ENCODE peak calls at places on chromosomes 12 and 14, in six cellular contexts. J is pancreas; L is OCI-LY7; A is RWPE2; M is CD4-positive, alpha-beta T cell; T is body of pancreas. H is an unnamed sample.

GRCh38 chr12:47017901-47018479 is 61.4 kb upstream of the PCED1B start:
- DNase-seq in J (no peak), L (no peak), A (peak), M (no peak), T (no peak), H (no peak)

GRCh38 chr12:55931780-55932545 is 1.0 kb downstream of the DGKA start:
- DNase-seq in J (peak), L (peak), A (no peak), M (peak), T (peak), H (no peak)

GRCh38 chr12:120689397-120690082 is 2.6 kb downstream of the MLEC start:
- DNase-seq in J (no peak), L (no peak), A (no peak), M (no peak), T (no peak), H (no peak)

GRCh38 chr12:23055004-23055403 is 430.0 kb downstream of the ETNK1 start:
- DNase-seq in J (no peak), L (peak), A (no peak), M (no peak), T (peak), H (no peak)

GRCh38 chr14:48580692-48581091 is 905.3 kb upstream of the MDGA2 start:
- DNase-seq in J (no peak), L (no peak), A (no peak), M (no peak), T (no peak), H (no peak)

GRCh38 chr14:50059773-50060629 is 56.4 kb downstream of the VCPKMT start:
- DNase-seq in J (no peak), L (no peak), A (no peak), M (no peak), T (no peak), H (no peak)

GRCh38 chr14:68665116-68665515 is 127.8 kb downstream of the ZFP36L1 start:
- DNase-seq in J (no peak), L (no peak), A (no peak), M (no peak), T (no peak), H (no peak)

GRCh38 chr12:126772171-126772864 is 1494.7 kb upstream of the TMEM132C start:
- DNase-seq in J (no peak), L (no peak), A (no peak), M (no peak), T (peak), H (no peak)

GRCh38 chr12:57479376-57480115 is at the start of gene ARHGAP9:
- DNase-seq in J (no peak), L (peak), A (no peak), M (peak), T (no peak), H (no peak)

GRCh38 chr14:102545461-102546265 is 36.1 kb upstream of the ANKRD9 start:
- DNase-seq in J (no peak), L (no peak), A (no peak), M (no peak), T (no peak), H (no peak)

GRCh38 chr12:80598004-80598606 is 109.3 kb upstream of the MYF6 start:
- DNase-seq in J (no peak), L (peak), A (peak), M (no peak), T (peak), H (no peak)

GRCh38 chr14:83294941-83295340 is 1761.3 kb upstream of the SEL1L start:
- DNase-seq in J (no peak), L (no peak), A (no peak), M (no peak), T (no peak), H (no peak)

GRCh38 chr12:32847287-32847686 is 49.3 kb downstream of the PKP2 start:
- DNase-seq in J (no peak), L (no peak), A (no peak), M (no peak), T (no peak), H (no peak)

GRCh38 chr14:91252901-91253794 is 8.6 kb upstream of the GPR68 start:
- DNase-seq in J (peak), L (peak), A (no peak), M (peak), T (no peak), H (no peak)

GRCh38 chr12:98997-99396 is 32.4 kb downstream of the IQSEC3 start:
- DNase-seq in J (no peak), L (no peak), A (no peak), M (no peak), T (no peak), H (no peak)

GRCh38 chr14:73227812-73228781 is 9.2 kb upstream of the PAPLN start:
- DNase-seq in J (peak), L (no peak), A (no peak), M (no peak), T (peak), H (no peak)

GRCh38 chr12:12403264-12404248 is 46.7 kb downstream of the BORCS5 start:
- DNase-seq in J (no peak), L (no peak), A (no peak), M (no peak), T (peak), H (no peak)

GRCh38 chr12:43676183-43676813 is 82.3 kb downstream of the PUS7L start:
- DNase-seq in J (no peak), L (peak), A (no peak), M (no peak), T (peak), H (no peak)
- TF ChIP-seq CTCF in J (no peak), L (peak), A (peak), M (no peak), T (peak), H (peak)

DNA sequence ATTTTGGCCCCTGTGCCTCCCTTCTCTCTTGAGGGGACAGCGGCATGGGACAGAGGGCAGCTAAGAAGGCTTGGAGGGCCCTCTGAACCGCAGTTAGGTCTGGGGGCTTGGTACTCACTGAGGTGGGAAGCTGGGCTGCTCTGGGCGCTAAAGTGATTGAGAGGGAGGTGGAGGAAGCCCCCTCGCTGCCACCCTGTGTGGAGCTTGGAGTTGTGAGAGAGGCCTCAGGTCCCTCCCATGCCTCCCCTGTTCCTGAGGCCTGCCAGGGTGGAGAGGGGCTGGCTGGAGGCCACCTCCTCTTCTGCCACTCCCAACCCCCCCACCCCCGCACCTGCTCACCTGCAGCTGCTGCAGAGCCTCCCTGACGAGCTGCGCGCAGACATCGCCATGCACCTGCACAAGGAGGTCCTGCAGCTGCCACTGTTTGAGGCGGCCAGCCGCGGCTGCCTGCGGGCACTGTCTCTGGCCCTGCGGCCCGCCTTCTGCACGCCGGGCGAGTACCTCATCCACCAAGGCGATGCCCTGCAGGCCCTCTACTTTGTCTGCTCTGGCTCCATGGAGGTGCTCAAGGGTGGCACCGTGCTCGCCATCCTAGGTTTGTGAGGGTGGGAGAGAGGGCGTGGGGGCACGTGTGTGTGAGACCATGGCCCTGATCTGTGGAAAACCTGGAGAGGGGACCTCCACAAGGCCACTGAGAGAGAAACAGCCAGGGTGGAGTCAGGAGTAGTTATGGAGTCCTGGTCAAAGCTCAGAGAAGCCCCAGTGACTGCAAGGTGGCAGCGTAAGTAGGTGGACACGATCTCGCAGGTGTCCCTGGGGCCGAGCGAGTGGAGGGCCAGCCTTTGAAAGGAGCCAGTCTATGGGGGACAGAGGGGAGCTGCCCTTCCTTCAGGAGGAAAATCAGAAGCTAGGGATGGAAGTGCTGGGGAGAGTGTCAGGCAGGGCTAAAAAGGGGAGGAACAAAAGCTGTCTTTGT is 11.2 kb downstream of the KCNH3 start:
- DNase-seq in J (no peak), L (peak), A (no peak), M (no peak), T (no peak), H (no peak)
- TF ChIP-seq CTCF in J (no peak), L (no peak), A (no peak), M (no peak), T (no peak), H (no peak)

GRCh38 chr12:91947459-91947858 is 198.2 kb downstream of the BTG1 start:
- DNase-seq in J (no peak), L (no peak), A (no peak), M (no peak), T (no peak), H (no peak)

GRCh38 chr12:91940826-91941225 is 204.8 kb downstream of the BTG1 start:
- DNase-seq in J (no peak), L (no peak), A (no peak), M (no peak), T (no peak), H (no peak)

GRCh38 chr12:91940322-91940721 is 205.3 kb downstream of the BTG1 start:
- DNase-seq in J (no peak), L (no peak), A (no peak), M (no peak), T (no peak), H (no peak)

GRCh38 chr12:91948504-91948903 is 197.1 kb downstream of the BTG1 start:
- DNase-seq in J (no peak), L (no peak), A (no peak), M (no peak), T (no peak), H (no peak)

DNA sequence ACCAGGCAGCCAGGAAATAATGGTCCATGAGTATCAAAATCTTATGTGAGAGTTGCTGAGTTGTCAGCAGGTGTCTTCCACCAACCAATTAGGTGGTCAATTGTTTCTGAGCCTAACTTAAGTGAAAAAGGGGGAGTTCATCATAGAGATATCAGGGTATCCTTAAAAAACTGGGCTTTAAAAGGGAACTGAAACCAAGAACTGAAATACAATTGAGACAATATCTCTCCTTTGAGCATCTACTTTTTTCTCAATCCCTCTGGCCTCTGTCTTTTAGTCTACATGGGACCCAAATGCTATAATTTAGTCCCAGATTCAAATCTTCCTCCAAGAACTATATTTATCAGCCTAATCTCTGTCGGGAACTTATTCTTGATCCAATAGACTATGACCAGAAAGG is 201.0 kb downstream of the BTG1 start:
- DNase-seq in J (no peak), L (no peak), A (no peak), M (no peak), T (no peak), H (no peak)
- TF ChIP-seq CTCF in J (no peak), L (no peak), A (no peak), M (no peak), T (no peak), H (no peak)

DNA sequence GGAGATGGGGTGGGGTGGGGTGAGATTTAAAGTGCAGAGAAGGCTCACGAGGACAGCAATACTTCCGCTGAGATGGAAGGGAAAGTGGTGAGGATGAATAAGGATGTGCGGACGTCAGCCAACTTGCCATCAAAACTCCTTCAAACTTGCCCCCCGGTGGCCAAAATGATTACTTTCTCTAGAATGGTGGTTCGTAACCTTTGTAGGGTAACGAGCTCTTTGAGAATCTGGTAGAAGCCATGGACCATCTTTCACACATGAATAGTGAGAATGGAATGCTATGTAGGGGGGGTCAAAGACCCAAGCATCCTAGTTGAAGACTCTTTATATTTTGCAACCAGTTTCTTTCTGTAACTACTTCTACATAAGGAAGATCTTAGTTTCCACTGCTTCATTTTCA is 245.9 kb upstream of the DDHD1 start:
- DNase-seq in J (no peak), L (no peak), A (no peak), M (no peak), T (no peak), H (no peak)
- TF ChIP-seq CTCF in J (no peak), L (peak), A (peak), M (no peak), T (no peak), H (peak)

GRCh38 chr14:100173353-100173752 is 13.9 kb upstream of the DEGS2 start:
- DNase-seq in J (no peak), L (no peak), A (no peak), M (no peak), T (no peak), H (no peak)
- TF ChIP-seq CTCF in J (no peak), L (peak), A (no peak), M (no peak), T (no peak), H (no peak)

H was measured in chondrocyte.